ENCODE peak calls at places on chromosomes 16 and 17, in six cellular contexts. H is NCI-H1092; N is T-helper 1 cell; G is NCI-H1436; T is CD8-positive, alpha-beta memory T cell; F is D341Med. B is an unnamed sample.

GRCh38 chr16:17370233-17371013 is 100.3 kb downstream of the XYLT1 start:
- DNase-seq in T (peak), H (no peak), F (no peak), G (no peak), N (no peak), B (no peak)

GRCh38 chr16:25691519-25692091 is at the start of gene HS3ST4:
- DNase-seq in N (no peak), F (peak), H (no peak), G (no peak), T (no peak), B (no peak)

GRCh38 chr16:50845296-50845695 is 103.4 kb downstream of the CYLD start:
- DNase-seq in G (no peak), T (no peak), N (no peak), F (no peak), H (no peak), B (no peak)

GRCh38 chr16:11566398-11566797 is 20.3 kb downstream of the LITAF start:
- DNase-seq in H (no peak), N (no peak), G (no peak), T (no peak), F (no peak), B (no peak)

GRCh38 chr17:7922499-7923289 is 6.6 kb upstream of the RNF227 start:
- DNase-seq in F (no peak), N (peak), T (peak), H (no peak), G (peak), B (no peak)

GRCh38 chr16:53952215-53953208 is 248.6 kb downstream of the FTO start:
- DNase-seq in G (no peak), T (no peak), H (no peak), F (no peak), N (no peak), B (no peak)

GRCh38 chr17:40124279-40125141 is 2.7 kb downstream of the MSL1 start:
- DNase-seq in N (no peak), G (no peak), H (peak), F (no peak), T (no peak), B (no peak)

GRCh38 chr16:13873835-13874438 is 46.0 kb upstream of the ERCC4 start:
- DNase-seq in N (no peak), H (peak), G (peak), T (no peak), F (peak), B (peak)

GRCh38 chr16:21301168-21301894 is 23.2 kb upstream of the CRYM start:
- DNase-seq in H (peak), F (peak), T (no peak), N (no peak), G (peak), B (peak)

GRCh38 chr17:30273373-30273772 is 18.4 kb downstream of the BLMH start:
- DNase-seq in F (no peak), G (no peak), T (no peak), H (no peak), N (no peak), B (no peak)

GRCh38 chr16:31008154-31008950 is 2.1 kb downstream of the STX1B start:
- DNase-seq in T (no peak), G (no peak), N (no peak), F (no peak), H (no peak), B (peak)

GRCh38 chr16:88878967-88879787 is 12.7 kb upstream of the PABPN1L start:
- DNase-seq in T (no peak), F (no peak), G (no peak), H (no peak), N (no peak), B (no peak)

GRCh38 chr16:15966420-15967222 is 17.2 kb downstream of the ABCC1 start:
- DNase-seq in G (no peak), H (no peak), N (no peak), T (peak), F (no peak), B (peak)

B was measured in HTR-8/SVneo.